ENCODE peak calls at places on chromosomes 5 and 9, in five cellular contexts. Z, H, I, C and E are unnamed samples.

GRCh38 chr9:20636883-20637440 is 14.7 kb upstream of the MLLT3 start:
- DNase-seq in Z (peak), H (peak), I (no peak), C (no peak), E (no peak)

GRCh38 chr5:17216176-17216973 is 1.1 kb upstream of the BASP1 start:
- DNase-seq in Z (peak), H (peak), I (peak), C (peak), E (peak)

GRCh38 chr9:124010303-124010664 is 1.3 kb upstream of the LHX2 start:
- DNase-seq in Z (no peak), H (no peak), I (no peak), C (no peak), E (no peak)

GRCh38 chr5:96381526-96381925 is 51.5 kb downstream of the PCSK1 start:
- DNase-seq in Z (no peak), H (no peak), I (peak), C (peak), E (peak)

GRCh38 chr5:74978347-74978746 is 74.0 kb downstream of the GCNT4 start:
- DNase-seq in Z (no peak), H (no peak), I (no peak), C (no peak), E (no peak)

GRCh38 chr9:100472725-100473261 is at the start of gene TMEFF1:
- DNase-seq in Z (peak), H (peak), I (peak), C (peak), E (peak)

GRCh38 chr9:114706709-114707108 is 24.7 kb upstream of the TEX48 start:
- DNase-seq in Z (no peak), H (no peak), I (no peak), C (no peak), E (no peak)

GRCh38 chr5:36045895-36046294 is 20.8 kb downstream of the UGT3A2 start:
- DNase-seq in Z (no peak), H (no peak), I (no peak), C (no peak), E (no peak)

GRCh38 chr9:37410969-37411785 is 11.3 kb upstream of the GRHPR start:
- DNase-seq in Z (peak), H (peak), I (peak), C (no peak), E (no peak)

GRCh38 chr5:143456952-143457547 is 53.6 kb upstream of the NR3C1 start:
- DNase-seq in Z (peak), H (peak), I (peak), C (no peak), E (no peak)

GRCh38 chr5:92248518-92248917 is 865.4 kb upstream of the ARRDC3 start:
- DNase-seq in Z (no peak), H (no peak), I (no peak), C (no peak), E (no peak)

GRCh38 chr5:41708604-41708940 is 161.7 kb downstream of the OXCT1 start:
- DNase-seq in Z (no peak), H (no peak), I (no peak), C (no peak), E (no peak)

GRCh38 chr5:168472329-168472728 is 13.9 kb upstream of the RARS1 start:
- DNase-seq in Z (peak), H (peak), I (peak), C (no peak), E (no peak)

GRCh38 chr5:132008961-132009680 is 2.3 kb downstream of the ACSL6 start:
- DNase-seq in Z (no peak), H (no peak), I (no peak), C (peak), E (no peak)

GRCh38 chr9:109017493-109017892 is 4.2 kb upstream of the CTNNAL1 start:
- DNase-seq in Z (no peak), H (no peak), I (no peak), C (no peak), E (no peak)

GRCh38 chr9:93083592-93084470 is 12.2 kb upstream of the CARD19 start:
- DNase-seq in Z (no peak), H (no peak), I (no peak), C (no peak), E (no peak)

DNA sequence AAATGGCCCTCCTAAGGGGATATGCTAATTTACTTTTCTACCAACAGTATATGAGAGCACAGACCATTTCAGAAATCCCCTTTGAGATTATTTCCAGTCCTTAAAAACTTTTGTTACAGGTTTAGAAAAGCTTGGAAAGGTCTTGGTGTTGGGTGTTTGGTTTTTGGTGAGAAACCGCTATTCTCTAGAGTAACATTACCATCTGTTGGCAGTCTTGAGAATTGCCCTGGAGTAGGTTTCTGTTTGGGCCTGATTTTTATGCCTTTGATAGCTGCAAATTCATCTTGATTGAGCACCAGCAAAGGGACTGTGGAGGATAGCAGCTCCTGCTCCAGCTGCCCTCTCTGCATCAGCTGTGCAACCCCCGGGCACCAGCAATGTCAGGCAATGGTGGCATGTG is 8.0 kb downstream of the NUDT2 start:
- DNase-seq in Z (no peak), H (peak), I (peak), C (no peak), E (no peak)
- TF ChIP-seq CTCF in Z (peak), H (peak), I (no peak), C (no peak), E (no peak)

GRCh38 chr5:147954971-147955370 is 48.6 kb upstream of the C5orf46 start:
- DNase-seq in Z (no peak), H (no peak), I (no peak), C (no peak), E (no peak)

GRCh38 chr5:147949711-147950573 is 43.6 kb upstream of the C5orf46 start:
- DNase-seq in Z (peak), H (peak), I (peak), C (no peak), E (no peak)
- TF ChIP-seq CTCF in Z (peak), H (peak), I (peak), C (peak), E (peak)

DNA sequence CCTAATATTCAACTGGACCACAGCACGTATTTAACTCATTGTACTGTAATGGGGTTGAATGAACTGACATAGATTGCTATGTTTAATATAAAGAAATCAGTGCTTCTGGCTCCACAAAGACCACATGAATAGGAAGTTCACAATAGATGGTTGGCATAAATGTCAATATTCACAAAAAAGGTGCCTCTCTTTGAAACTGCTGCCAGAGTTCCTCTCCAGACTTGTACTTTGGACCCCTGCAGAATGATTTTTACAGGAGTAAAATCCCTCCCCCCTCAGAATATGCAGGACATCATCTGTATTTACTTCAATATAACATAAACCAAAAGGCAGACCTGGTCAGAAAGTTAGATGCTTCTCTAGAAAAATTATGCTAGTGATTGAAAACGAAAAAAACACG is 508.5 kb upstream of the DAP start:
- DNase-seq in Z (no peak), H (no peak), I (no peak), C (no peak), E (no peak)
- TF ChIP-seq CTCF in Z (no peak), H (no peak), I (no peak), C (no peak), E (no peak)

GRCh38 chr5:139666551-139666950 is 18.4 kb downstream of the CXXC5 start:
- DNase-seq in Z (no peak), H (no peak), I (no peak), C (peak), E (no peak)

GRCh38 chr5:139664273-139664693 is 16.1 kb downstream of the CXXC5 start:
- DNase-seq in Z (no peak), H (no peak), I (no peak), C (peak), E (no peak)

GRCh38 chr5:139667001-139667729 is 19.0 kb downstream of the CXXC5 start:
- DNase-seq in Z (no peak), H (no peak), I (no peak), C (no peak), E (no peak)

GRCh38 chr5:139664727-139665351 is 16.7 kb downstream of the CXXC5 start:
- DNase-seq in Z (no peak), H (no peak), I (no peak), C (peak), E (no peak)

GRCh38 chr5:139665626-139666025 is 17.5 kb downstream of the CXXC5 start:
- DNase-seq in Z (no peak), H (no peak), I (no peak), C (peak), E (no peak)
- TF ChIP-seq CTCF in Z (no peak), H (no peak), I (no peak), C (no peak), E (no peak)

DNA sequence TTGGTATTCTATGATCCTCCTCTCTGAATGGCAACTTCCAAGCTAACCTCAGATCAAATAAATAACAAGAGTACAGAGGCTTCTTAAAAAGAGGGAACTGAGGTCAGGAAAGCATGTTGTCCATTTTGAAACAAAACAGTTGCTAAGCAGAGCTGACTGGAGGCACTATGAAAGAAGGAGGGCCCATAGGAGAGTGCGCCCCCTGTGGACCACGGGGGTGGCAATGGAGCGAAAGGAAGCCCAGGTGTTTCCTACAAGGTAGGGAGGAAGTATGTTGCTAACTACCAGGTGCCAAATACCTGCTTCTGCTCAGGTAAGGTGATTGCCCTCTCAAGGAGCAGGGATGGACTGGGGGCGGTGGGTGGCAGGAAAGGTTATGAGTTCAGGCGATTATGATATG is 101.8 kb upstream of the MAST4 start:
- DNase-seq in Z (no peak), H (no peak), I (no peak), C (peak), E (peak)
- TF ChIP-seq CTCF in Z (no peak), H (peak), I (no peak), C (no peak), E (no peak)

DNA sequence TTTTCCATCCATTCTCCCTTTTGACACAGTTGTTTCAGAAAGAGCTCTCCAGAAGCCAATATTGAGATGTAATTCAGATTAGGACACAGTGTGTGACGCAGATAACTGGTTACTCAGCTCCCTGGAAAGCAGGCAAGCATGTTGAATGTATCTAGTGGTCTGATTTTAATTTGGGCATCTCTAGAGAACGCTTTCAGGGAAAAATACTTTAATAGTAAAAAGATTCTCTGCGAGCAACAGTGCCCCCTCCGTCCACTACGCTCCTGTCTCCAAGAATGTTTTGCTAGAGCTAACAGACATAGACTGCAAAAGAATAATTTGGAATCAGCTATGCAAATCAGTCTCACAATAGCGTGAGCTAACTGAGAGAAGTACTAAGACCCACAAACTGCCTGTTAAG is 23.3 kb downstream of the CFAP90 start:
- DNase-seq in Z (no peak), H (no peak), I (no peak), C (no peak), E (no peak)
- TF ChIP-seq CTCF in Z (no peak), H (peak), I (no peak), C (no peak), E (no peak)

GRCh38 chr9:8332871-8333270 is 533.3 kb upstream of the DMAC1 start:
- DNase-seq in Z (no peak), H (no peak), I (no peak), C (no peak), E (no peak)
- TF ChIP-seq CTCF in Z (no peak), H (no peak), I (no peak), C (no peak), E (no peak)

DNA sequence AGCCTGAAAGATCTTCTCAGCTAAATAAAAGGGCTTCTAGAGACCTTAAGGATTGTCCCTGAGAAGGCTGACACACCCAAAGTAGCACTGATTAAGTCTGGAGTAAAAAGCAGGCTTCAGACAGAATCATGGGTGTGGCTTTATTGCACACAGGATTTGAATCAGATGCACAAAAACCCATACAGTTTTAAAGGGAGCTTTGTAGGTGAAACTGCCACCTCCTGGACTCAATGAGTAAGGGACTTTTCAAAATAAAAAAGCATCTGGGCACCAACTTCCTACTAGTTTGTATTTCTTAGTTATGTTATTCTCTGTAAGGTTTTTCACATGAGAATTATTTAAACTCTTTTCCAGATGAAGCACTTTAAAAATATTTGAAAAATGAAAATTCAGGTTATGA is 129.4 kb downstream of the EDIL3 start:
- DNase-seq in Z (peak), H (peak), I (peak), C (no peak), E (no peak)
- TF ChIP-seq CTCF in Z (peak), H (peak), I (peak), C (no peak), E (peak)

GRCh38 chr5:56481147-56481997 is 248.2 kb upstream of the ANKRD55 start:
- DNase-seq in Z (peak), H (peak), I (no peak), C (peak), E (peak)
- TF ChIP-seq CTCF in Z (no peak), H (peak), I (peak), C (peak), E (peak)

DNA sequence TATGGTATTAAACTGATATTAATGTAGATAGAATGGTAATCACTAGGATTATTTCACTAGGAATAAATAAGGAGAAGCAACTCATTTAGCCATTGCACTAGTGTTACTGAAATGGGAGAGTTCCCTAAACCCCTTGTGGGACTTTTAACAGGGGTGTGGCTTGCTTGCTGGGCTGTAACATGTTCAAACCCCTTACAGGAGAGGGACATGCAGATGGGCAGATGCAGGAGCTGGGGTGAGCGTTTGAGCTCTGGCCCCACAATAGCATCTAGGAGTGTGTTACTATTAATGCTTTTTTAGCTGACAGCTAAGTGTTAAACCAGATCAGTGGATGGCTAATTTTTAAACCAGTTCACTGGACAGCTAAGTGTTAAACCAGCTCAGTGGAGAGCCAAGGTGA is 89.3 kb upstream of the ST8SIA4 start:
- DNase-seq in Z (no peak), H (no peak), I (no peak), C (no peak), E (no peak)
- TF ChIP-seq CTCF in Z (no peak), H (no peak), I (no peak), C (no peak), E (no peak)